ENCODE peak calls at places on chromosomes 11 and 22, in four cellular contexts. W is mammary epithelial cell; E is neuronal stem cell; U is effector memory CD4-positive, alpha-beta T cell. I is an unnamed sample.
A peak's percentile ranks its signal among the peaks of the same experiment; 100 is the strongest.

GRCh38 chr22:36239401-36240171 is at the start of gene APOL2:
- DNase-seq in W (peak; percentile 89), U (peak; percentile 67), E (peak; percentile 40), I (peak; percentile 79)

GRCh38 chr22:49214976-49215375 is 612.7 kb downstream of the BRD1 start:
- DNase-seq in W (no peak), U (no peak), E (no peak), I (no peak)

GRCh38 chr11:32562839-32563599 is 20.6 kb upstream of the EIF3M start:
- DNase-seq in W (no peak), U (no peak), E (no peak), I (no peak)

GRCh38 chr11:6568191-6568918 is 35.1 kb downstream of the RRP8 start:
- DNase-seq in E (no peak), W (peak; percentile 24), U (no peak), I (no peak)

GRCh38 chr11:13358871-13359270 is 81.3 kb downstream of the BMAL1 start:
- DNase-seq in E (no peak), W (no peak), U (no peak), I (no peak)

GRCh38 chr22:30183861-30184278 is 62.7 kb downstream of the LIF start:
- DNase-seq in U (no peak), E (no peak), W (peak; percentile 27), I (no peak)

GRCh38 chr11:8533332-8533731 is 60.7 kb downstream of the STK33 start:
- DNase-seq in W (peak; percentile 79), E (no peak), U (no peak), I (no peak)

GRCh38 chr11:95977534-95978174 is 53.7 kb upstream of the MTMR2 start:
- DNase-seq in U (no peak), W (peak; percentile 71), E (no peak), I (no peak)

GRCh38 chr11:126645206-126645605 is 289.7 kb downstream of the ST3GAL4 start:
- DNase-seq in E (no peak), U (no peak), W (no peak), I (no peak)

GRCh38 chr22:39108487-39108886 is 11.4 kb downstream of the APOBEC3H start:
- DNase-seq in U (no peak), W (no peak), E (no peak), I (no peak)

GRCh38 chr11:110179064-110179463 is 85.9 kb downstream of the ZC3H12C start:
- DNase-seq in E (no peak), W (no peak), U (no peak), I (no peak)

GRCh38 chr11:113147249-113147648 is 167.1 kb upstream of the TTC12 start:
- DNase-seq in E (peak; percentile 11), W (no peak), U (no peak), I (no peak)

GRCh38 chr11:71500601-71501021 is 26.5 kb upstream of the KRTAP5-7 start:
- DNase-seq in U (no peak), E (no peak), W (no peak), I (no peak)

GRCh38 chr22:29043906-29044575 is 17.6 kb downstream of the C22orf31 start:
- DNase-seq in E (no peak), U (no peak), W (no peak), I (no peak)

GRCh38 chr11:12540075-12540685 is 134.0 kb upstream of the TEAD1 start:
- DNase-seq in U (no peak), E (no peak), W (no peak), I (no peak)

GRCh38 chr22:43996170-43996980 is 27.7 kb upstream of the PARVB start:
- DNase-seq in E (no peak), U (peak; percentile 31), W (no peak), I (no peak)

GRCh38 chr22:50518628-50519027 is 6.8 kb downstream of the SCO2 start:
- DNase-seq in W (no peak), E (no peak), U (no peak), I (no peak)

GRCh38 chr11:79152511-79152910 is 288.3 kb downstream of the TENM4 start:
- DNase-seq in U (no peak), W (no peak), E (no peak), I (no peak)

GRCh38 chr22:39820266-39820665 is 73.3 kb downstream of the ENTHD1 start:
- DNase-seq in U (no peak), E (no peak), W (peak; percentile 65), I (no peak)

GRCh38 chr11:122253541-122254317 is 137.7 kb upstream of the BLID start:
- DNase-seq in W (no peak), E (no peak), U (no peak), I (no peak)

GRCh38 chr11:37248145-37248544 is 650.1 kb upstream of the RAG2 start:
- DNase-seq in U (no peak), E (no peak), W (no peak), I (no peak)

GRCh38 chr22:37259540-37260029 is 15.5 kb upstream of the RAC2 start:
- DNase-seq in E (no peak), U (no peak), W (peak; percentile 49), I (no peak)

GRCh38 chr22:45503816-45504702 is 1.4 kb downstream of the FBLN1 start:
- DNase-seq in W (peak; percentile 79), E (peak; percentile 98), U (no peak), I (no peak)

GRCh38 chr11:19241260-19242183 is 777 bp upstream of the E2F8 start:
- DNase-seq in E (peak; percentile 45), W (no peak), U (no peak), I (no peak)

GRCh38 chr11:73142128-73142377 is at the start of gene FCHSD2:
- DNase-seq in U (no peak), E (no peak), W (no peak), I (no peak)

GRCh38 chr11:47152126-47152952 is 24.3 kb downstream of the ARFGAP2 start:
- DNase-seq in E (no peak), U (no peak), W (no peak), I (no peak)

GRCh38 chr11:59615132-59615636 is 390 bp downstream of the OSBP start:
- DNase-seq in E (no peak), U (peak; percentile 61), W (peak; percentile 60), I (no peak)

GRCh38 chr11:61787928-61788491 is 4.4 kb downstream of the TMEM258 start:
- DNase-seq in W (peak; percentile 20), E (peak; percentile 30), U (no peak), I (no peak)

GRCh38 chr11:77109236-77110019 is 6.8 kb downstream of the OMP start:
- DNase-seq in W (no peak), E (no peak), U (no peak), I (no peak)

GRCh38 chr11:106275151-106275550 is 197.7 kb downstream of the AASDHPPT start:
- DNase-seq in E (no peak), W (no peak), U (no peak), I (no peak)

GRCh38 chr11:112543390-112543789 is 282.7 kb upstream of the PLET1 start:
- DNase-seq in W (no peak), E (no peak), U (no peak), I (no peak)

GRCh38 chr11:129652828-129653227 is 162.8 kb upstream of the TMEM45B start:
- DNase-seq in U (no peak), E (no peak), W (peak; percentile 79), I (no peak)

GRCh38 chr22:45547016-45547345 is 44.3 kb downstream of the FBLN1 start:
- DNase-seq in U (no peak), E (no peak), W (no peak), I (no peak)

GRCh38 chr11:19846654-19847330 is 134.2 kb downstream of the NAV2 start:
- DNase-seq in W (no peak), E (no peak), U (no peak), I (no peak)

GRCh38 chr11:43021466-43021865 is 290.3 kb upstream of the API5 start:
- DNase-seq in U (no peak), W (no peak), E (no peak), I (no peak)

GRCh38 chr11:90330632-90331031 is 107.8 kb upstream of the CHORDC1 start:
- DNase-seq in U (no peak), E (no peak), W (peak; percentile 1), I (no peak)

GRCh38 chr11:40166892-40167291 is 1292.6 kb downstream of the LRRC4C start:
- DNase-seq in W (no peak), E (no peak), U (no peak), I (no peak)

GRCh38 chr22:19175602-19176174 is 2.8 kb downstream of the SLC25A1 start:
- DNase-seq in E (no peak), U (no peak), W (no peak), I (no peak)

GRCh38 chr22:19174106-19175025 is 4.2 kb downstream of the SLC25A1 start:
- DNase-seq in W (peak; percentile 55), E (no peak), U (no peak), I (no peak)

GRCh38 chr22:19175026-19175601 is 3.4 kb downstream of the SLC25A1 start:
- DNase-seq in U (no peak), W (no peak), E (no peak), I (no peak)

GRCh38 chr22:19172213-19173046 is 6.1 kb downstream of the SLC25A1 start:
- DNase-seq in E (no peak), U (no peak), W (no peak), I (no peak)

GRCh38 chr22:19173047-19174035 is 5.2 kb downstream of the SLC25A1 start:
- DNase-seq in U (no peak), E (no peak), W (no peak), I (no peak)
- H3K4me1 ChIP-seq in U (peaks cover 34% of the 10 kb centered on the region), E (peaks cover 40% of the 10 kb centered on the region), W (peaks cover 58% of the 10 kb centered on the region), I (peaks cover 32% of the 10 kb centered on the region)

DNA sequence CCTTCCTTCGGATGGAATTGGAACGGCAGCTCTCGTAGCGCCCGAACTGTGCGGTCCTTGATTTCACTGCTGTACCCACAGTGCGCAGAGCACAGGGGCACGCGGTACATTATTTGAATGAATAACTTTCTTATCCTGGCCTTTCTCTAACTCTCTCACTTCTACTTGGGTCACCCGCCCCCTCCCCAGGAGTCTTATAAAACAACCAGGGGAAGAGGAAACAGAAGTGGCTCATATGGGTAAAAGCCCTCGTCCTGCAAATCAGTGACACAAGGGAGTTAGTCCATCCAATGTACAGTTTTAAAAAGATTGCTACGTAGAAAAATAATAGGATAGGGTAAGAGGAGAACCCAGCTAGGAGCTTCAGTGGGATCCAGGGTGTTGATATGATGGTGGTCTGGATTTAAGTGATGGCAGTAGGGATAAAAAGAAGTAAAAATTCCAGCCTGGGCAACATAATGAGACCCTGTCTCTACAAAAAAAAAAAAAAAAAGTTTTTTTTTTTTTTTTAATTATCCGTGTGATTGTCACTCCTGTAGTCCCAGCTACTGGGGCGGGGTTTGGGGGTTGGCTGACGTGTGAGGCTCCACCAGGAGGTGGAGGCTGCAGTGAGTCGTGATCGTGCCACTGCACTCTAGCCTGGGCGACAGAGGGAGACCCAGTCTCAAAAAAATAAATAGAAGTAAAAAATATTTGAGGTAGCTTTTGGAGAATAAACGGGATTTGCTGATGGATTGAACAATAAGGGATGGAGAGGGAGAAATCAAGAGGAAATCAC is 7.1 kb upstream of the L3MBTL2 start:
- DNase-seq in E (no peak), U (no peak), W (no peak), I (no peak)
- H3K4me1 ChIP-seq in E (peaks cover 2% of the 10 kb centered on the region), U (peaks cover 6% of the 10 kb centered on the region), W (peaks cover 13% of the 10 kb centered on the region), I (peaks cover 19% of the 10 kb centered on the region)

GRCh38 chr11:33928564-33928963 is 36.7 kb upstream of the LMO2 start:
- DNase-seq in W (no peak), E (no peak), U (no peak), I (no peak)
- H3K4me1 ChIP-seq in W (no peaks in the 10 kb centered on the region), E (no peaks in the 10 kb centered on the region), U (no peaks in the 10 kb centered on the region), I (peaks cover 13% of the 10 kb centered on the region)

GRCh38 chr22:26597480-26597879 is 7.5 kb upstream of the TPST2 start:
- DNase-seq in U (no peak), E (no peak), W (no peak), I (no peak)

GRCh38 chr22:26597026-26597425 is 7.1 kb upstream of the TPST2 start:
- DNase-seq in W (no peak), U (no peak), E (no peak), I (no peak)

GRCh38 chr22:26592368-26593015 is 2.6 kb upstream of the TPST2 start:
- DNase-seq in E (no peak), U (peak; percentile 24), W (peak; percentile 53), I (no peak)

GRCh38 chr22:26590525-26590858 is 560 bp upstream of the TPST2 start:
- DNase-seq in W (no peak), U (no peak), E (no peak), I (no peak)

GRCh38 chr22:26593763-26594162 is 3.8 kb upstream of the TPST2 start:
- DNase-seq in E (no peak), W (no peak), U (no peak), I (no peak)
- H3K4me1 ChIP-seq in E (peaks cover 5% of the 10 kb centered on the region), W (peaks cover 16% of the 10 kb centered on the region), U (peaks cover 33% of the 10 kb centered on the region), I (peaks cover 11% of the 10 kb centered on the region)

I was measured in thoracic aorta.